ENCODE peak calls at places on chromosomes 12 and 14, in six cellular contexts. K is MG63; Z is stimulated activated CD4-positive, alpha-beta T cell treated with anti-CD3 and anti-CD28 coated beads, Interleukin-2, amount 100 ng/mL, for 48 hours; X is WTC11; U is globus pallidus; H is hypothalamus. J is an unnamed sample.

GRCh38 chr12:9588749-9589148 is 19.0 kb downstream of the KLRB1 start:
- DNase-seq in Z (no peak), X (no peak), H (no peak), U (peak; percentile 14), K (no peak), J (no peak)

GRCh38 chr14:65926504-65926903 is 514.0 kb downstream of the FUT8 start:
- DNase-seq in H (no peak), K (no peak), U (no peak), X (peak; percentile 60), Z (no peak), J (no peak)

GRCh38 chr12:52243264-52243773 is 10.3 kb downstream of the KRT7 start:
- DNase-seq in X (no peak), H (no peak), K (peak; percentile 69), Z (no peak), U (no peak), J (no peak)

GRCh38 chr14:61503167-61503801 is 181.9 kb downstream of the PRKCH start:
- DNase-seq in H (no peak), Z (no peak), X (no peak), K (no peak), U (no peak), J (no peak)

GRCh38 chr14:104350463-104351185 is 212.2 kb downstream of the KIF26A start:
- DNase-seq in K (peak; percentile 23), U (peak; percentile 97), H (no peak), X (no peak), Z (no peak), J (no peak)

GRCh38 chr12:6662602-6662905 is 365 bp downstream of the ING4 start:
- DNase-seq in U (no peak), H (no peak), X (no peak), K (no peak), Z (no peak), J (no peak)

GRCh38 chr14:77882098-77882497 is 82.2 kb downstream of the ADCK1 start:
- DNase-seq in U (peak; percentile 54), X (no peak), H (no peak), K (no peak), Z (no peak), J (no peak)

GRCh38 chr12:76623929-76624328 is 64.4 kb upstream of the OSBPL8 start:
- DNase-seq in K (peak; percentile 28), H (no peak), U (no peak), X (no peak), Z (no peak), J (peak; percentile 72)

GRCh38 chr12:49870501-49871262 is 27.8 kb upstream of the BCDIN3D start:
- DNase-seq in U (no peak), H (no peak), X (no peak), Z (no peak), K (no peak), J (no peak)

GRCh38 chr12:64666054-64666914 is 56.0 kb downstream of the RASSF3 start:
- DNase-seq in K (no peak), Z (no peak), X (no peak), U (no peak), H (no peak), J (no peak)

GRCh38 chr12:126582231-126582630 is 1517.0 kb downstream of the AACS start:
- DNase-seq in K (peak; percentile 22), Z (no peak), X (no peak), U (no peak), H (no peak), J (no peak)

GRCh38 chr14:76312821-76313220 is 63.1 kb upstream of the ESRRB start:
- DNase-seq in U (no peak), K (no peak), H (no peak), X (no peak), Z (no peak), J (no peak)

GRCh38 chr12:83603106-83603505 is 916.4 kb downstream of the TMTC2 start:
- DNase-seq in K (no peak), Z (no peak), X (no peak), H (no peak), U (no peak), J (no peak)

GRCh38 chr14:58873228-58873953 is 235.6 kb downstream of the DACT1 start:
- DNase-seq in Z (no peak), K (no peak), X (no peak), U (no peak), H (no peak), J (no peak)

GRCh38 chr14:33126433-33126832 is 187.8 kb downstream of the NPAS3 start:
- DNase-seq in Z (no peak), X (no peak), K (no peak), U (no peak), H (no peak), J (no peak)

GRCh38 chr12:53236443-53237111 is 4.6 kb upstream of the RARG start:
- DNase-seq in H (no peak), Z (no peak), K (no peak), X (no peak), U (no peak), J (no peak)

GRCh38 chr14:54772451-54772881 is 130.2 kb downstream of the GCH1 start:
- DNase-seq in U (no peak), Z (no peak), H (no peak), X (no peak), K (no peak), J (peak; percentile 51)

GRCh38 chr12:24109381-24110039 is 160.0 kb upstream of the SOX5 start:
- DNase-seq in Z (no peak), X (no peak), U (no peak), K (no peak), H (no peak), J (no peak)

GRCh38 chr14:22232486-22232885 is 356.5 kb downstream of the DAD1 start:
- DNase-seq in H (no peak), X (peak; percentile 23), U (no peak), Z (no peak), K (no peak), J (no peak)

GRCh38 chr14:21382095-21382494 is 1.7 kb downstream of the SUPT16H start:
- DNase-seq in H (no peak), X (no peak), U (no peak), K (no peak), Z (no peak), J (no peak)

GRCh38 chr12:7354521-7354920 is 50.6 kb downstream of the ACSM4 start:
- DNase-seq in X (no peak), H (no peak), K (peak; percentile 71), U (no peak), Z (no peak), J (no peak)

GRCh38 chr14:65560340-65561027 is 148.0 kb downstream of the FUT8 start:
- DNase-seq in U (no peak), H (no peak), K (no peak), X (no peak), Z (no peak), J (no peak)

GRCh38 chr12:80154261-80154660 is 54.9 kb downstream of the OTOGL start:
- DNase-seq in Z (no peak), K (no peak), X (no peak), H (no peak), U (no peak), J (no peak)

GRCh38 chr14:89214221-89214965 is 202.6 kb downstream of the FOXN3 start:
- DNase-seq in U (peak; percentile 58), H (no peak), X (no peak), K (peak; percentile 1), Z (no peak), J (no peak)

GRCh38 chr12:120098756-120099470 is 17.6 kb downstream of the RAB35 start:
- DNase-seq in X (no peak), K (no peak), H (no peak), Z (no peak), U (no peak), J (no peak)

GRCh38 chr14:49549881-49550280 is 36.3 kb downstream of the RPS29 start:
- DNase-seq in U (no peak), H (no peak), K (peak; percentile 24), X (peak; percentile 54), Z (no peak), J (peak; percentile 51)